ENCODE peak calls at places on chromosomes 3 and 15, in five cellular contexts. One of them, this sample, is unnamed.
A peak's percentile ranks its signal among the peaks of the same experiment; 100 is the strongest.

GRCh38 chr3:111301238-111301798 is 229.7 kb downstream of the NECTIN3 start:
- DNase-seq in Ammon's horn: no peak
- DNase-seq in activated naive CD4-positive, alpha-beta T cell: no peak
- DNase-seq in CD4-positive, alpha-beta T cell: no peak
- DNase-seq in stimulated activated CD4-positive, alpha-beta T cell treated with anti-CD3 and anti-CD28 coated beads, Interleukin-4, amount 100 ng/mL, for 1 hour: no peak
- DNase-seq in this sample: no peak

GRCh38 chr3:98986073-98986472 is 84.6 kb upstream of the DCBLD2 start:
- DNase-seq in Ammon's horn: no peak
- DNase-seq in activated naive CD4-positive, alpha-beta T cell: no peak
- DNase-seq in CD4-positive, alpha-beta T cell: no peak
- DNase-seq in stimulated activated CD4-positive, alpha-beta T cell treated with anti-CD3 and anti-CD28 coated beads, Interleukin-4, amount 100 ng/mL, for 1 hour: no peak
- DNase-seq in this sample: no peak

GRCh38 chr3:142088522-142088921 is 60.8 kb downstream of the TFDP2 start:
- DNase-seq in stimulated activated CD4-positive, alpha-beta T cell treated with anti-CD3 and anti-CD28 coated beads, Interleukin-4, amount 100 ng/mL, for 1 hour: no peak
- DNase-seq in activated naive CD4-positive, alpha-beta T cell: no peak
- DNase-seq in Ammon's horn: no peak
- DNase-seq in CD4-positive, alpha-beta T cell: no peak
- DNase-seq in this sample: no peak

GRCh38 chr3:8328971-8329370 is 172.7 kb upstream of the LMCD1 start:
- DNase-seq in stimulated activated CD4-positive, alpha-beta T cell treated with anti-CD3 and anti-CD28 coated beads, Interleukin-4, amount 100 ng/mL, for 1 hour: no peak
- DNase-seq in activated naive CD4-positive, alpha-beta T cell: no peak
- DNase-seq in CD4-positive, alpha-beta T cell: no peak
- DNase-seq in Ammon's horn: no peak
- DNase-seq in this sample: no peak

GRCh38 chr3:141644931-141645330 is 93.2 kb upstream of the RNF7 start:
- DNase-seq in CD4-positive, alpha-beta T cell: peak; percentile 40
- DNase-seq in Ammon's horn: peak; percentile 43
- DNase-seq in stimulated activated CD4-positive, alpha-beta T cell treated with anti-CD3 and anti-CD28 coated beads, Interleukin-4, amount 100 ng/mL, for 1 hour: peak; percentile 73
- DNase-seq in activated naive CD4-positive, alpha-beta T cell: peak; percentile 10
- DNase-seq in this sample: peak; percentile 72

GRCh38 chr3:196409409-196409808 is 22.8 kb downstream of the UBXN7 start:
- DNase-seq in Ammon's horn: no peak
- DNase-seq in CD4-positive, alpha-beta T cell: no peak
- DNase-seq in activated naive CD4-positive, alpha-beta T cell: no peak
- DNase-seq in stimulated activated CD4-positive, alpha-beta T cell treated with anti-CD3 and anti-CD28 coated beads, Interleukin-4, amount 100 ng/mL, for 1 hour: no peak
- DNase-seq in this sample: no peak

GRCh38 chr15:52789601-52790165 is 453 bp downstream of the ONECUT1 start:
- DNase-seq in CD4-positive, alpha-beta T cell: no peak
- DNase-seq in activated naive CD4-positive, alpha-beta T cell: no peak
- DNase-seq in stimulated activated CD4-positive, alpha-beta T cell treated with anti-CD3 and anti-CD28 coated beads, Interleukin-4, amount 100 ng/mL, for 1 hour: no peak
- DNase-seq in Ammon's horn: peak; percentile 14
- DNase-seq in this sample: no peak

GRCh38 chr3:197465996-197466549 is 89.7 kb downstream of the BDH1 start:
- DNase-seq in stimulated activated CD4-positive, alpha-beta T cell treated with anti-CD3 and anti-CD28 coated beads, Interleukin-4, amount 100 ng/mL, for 1 hour: no peak
- DNase-seq in CD4-positive, alpha-beta T cell: no peak
- DNase-seq in Ammon's horn: no peak
- DNase-seq in activated naive CD4-positive, alpha-beta T cell: no peak
- DNase-seq in this sample: no peak

GRCh38 chr15:62641782-62642181 is 400.8 kb upstream of the TPM1 start:
- DNase-seq in stimulated activated CD4-positive, alpha-beta T cell treated with anti-CD3 and anti-CD28 coated beads, Interleukin-4, amount 100 ng/mL, for 1 hour: no peak
- DNase-seq in Ammon's horn: no peak
- DNase-seq in activated naive CD4-positive, alpha-beta T cell: no peak
- DNase-seq in CD4-positive, alpha-beta T cell: no peak
- DNase-seq in this sample: no peak

GRCh38 chr3:126782554-126782953 is 78.5 kb downstream of the CHCHD6 start:
- DNase-seq in activated naive CD4-positive, alpha-beta T cell: no peak
- DNase-seq in Ammon's horn: no peak
- DNase-seq in stimulated activated CD4-positive, alpha-beta T cell treated with anti-CD3 and anti-CD28 coated beads, Interleukin-4, amount 100 ng/mL, for 1 hour: no peak
- DNase-seq in CD4-positive, alpha-beta T cell: no peak
- DNase-seq in this sample: no peak

GRCh38 chr3:71018794-71019193 is 564.7 kb downstream of the FOXP1 start:
- DNase-seq in Ammon's horn: peak; percentile 85
- DNase-seq in stimulated activated CD4-positive, alpha-beta T cell treated with anti-CD3 and anti-CD28 coated beads, Interleukin-4, amount 100 ng/mL, for 1 hour: no peak
- DNase-seq in CD4-positive, alpha-beta T cell: no peak
- DNase-seq in activated naive CD4-positive, alpha-beta T cell: no peak
- DNase-seq in this sample: no peak

GRCh38 chr15:62495670-62496328 is 330.7 kb upstream of the C2CD4B start:
- DNase-seq in Ammon's horn: no peak
- DNase-seq in CD4-positive, alpha-beta T cell: no peak
- DNase-seq in activated naive CD4-positive, alpha-beta T cell: no peak
- DNase-seq in stimulated activated CD4-positive, alpha-beta T cell treated with anti-CD3 and anti-CD28 coated beads, Interleukin-4, amount 100 ng/mL, for 1 hour: no peak
- DNase-seq in this sample: no peak

GRCh38 chr15:45399381-45400212 is 21.3 kb upstream of the GATM start:
- DNase-seq in CD4-positive, alpha-beta T cell: no peak
- DNase-seq in activated naive CD4-positive, alpha-beta T cell: no peak
- DNase-seq in stimulated activated CD4-positive, alpha-beta T cell treated with anti-CD3 and anti-CD28 coated beads, Interleukin-4, amount 100 ng/mL, for 1 hour: no peak
- DNase-seq in Ammon's horn: peak; percentile 85
- DNase-seq in this sample: no peak

GRCh38 chr15:39583586-39584265 is 2.8 kb downstream of the THBS1 start:
- DNase-seq in Ammon's horn: no peak
- DNase-seq in stimulated activated CD4-positive, alpha-beta T cell treated with anti-CD3 and anti-CD28 coated beads, Interleukin-4, amount 100 ng/mL, for 1 hour: peak; percentile 24
- DNase-seq in activated naive CD4-positive, alpha-beta T cell: no peak
- DNase-seq in CD4-positive, alpha-beta T cell: no peak
- DNase-seq in this sample: peak; percentile 27

GRCh38 chr15:35014265-35014664 is 26.2 kb upstream of the ZNF770 start:
- DNase-seq in stimulated activated CD4-positive, alpha-beta T cell treated with anti-CD3 and anti-CD28 coated beads, Interleukin-4, amount 100 ng/mL, for 1 hour: no peak
- DNase-seq in activated naive CD4-positive, alpha-beta T cell: no peak
- DNase-seq in Ammon's horn: peak; percentile 23
- DNase-seq in CD4-positive, alpha-beta T cell: no peak
- DNase-seq in this sample: no peak

GRCh38 chr3:58008140-58009025 is at the start of gene FLNB:
- DNase-seq in Ammon's horn: peak; percentile 63
- DNase-seq in CD4-positive, alpha-beta T cell: peak; percentile 69
- DNase-seq in activated naive CD4-positive, alpha-beta T cell: peak; percentile 66
- DNase-seq in stimulated activated CD4-positive, alpha-beta T cell treated with anti-CD3 and anti-CD28 coated beads, Interleukin-4, amount 100 ng/mL, for 1 hour: peak; percentile 80
- DNase-seq in this sample: peak; percentile 80

GRCh38 chr3:132657869-132658747 is 1.5 kb downstream of the ACAD11 start:
- DNase-seq in activated naive CD4-positive, alpha-beta T cell: no peak
- DNase-seq in CD4-positive, alpha-beta T cell: no peak
- DNase-seq in stimulated activated CD4-positive, alpha-beta T cell treated with anti-CD3 and anti-CD28 coated beads, Interleukin-4, amount 100 ng/mL, for 1 hour: no peak
- DNase-seq in Ammon's horn: no peak
- DNase-seq in this sample: no peak

GRCh38 chr3:61667417-61668213 is 106.2 kb downstream of the PTPRG start:
- DNase-seq in Ammon's horn: no peak
- DNase-seq in CD4-positive, alpha-beta T cell: no peak
- DNase-seq in activated naive CD4-positive, alpha-beta T cell: no peak
- DNase-seq in stimulated activated CD4-positive, alpha-beta T cell treated with anti-CD3 and anti-CD28 coated beads, Interleukin-4, amount 100 ng/mL, for 1 hour: no peak
- DNase-seq in this sample: no peak

GRCh38 chr3:107241217-107241616 is 136.0 kb upstream of the CCDC54 start:
- DNase-seq in activated naive CD4-positive, alpha-beta T cell: no peak
- DNase-seq in stimulated activated CD4-positive, alpha-beta T cell treated with anti-CD3 and anti-CD28 coated beads, Interleukin-4, amount 100 ng/mL, for 1 hour: no peak
- DNase-seq in CD4-positive, alpha-beta T cell: no peak
- DNase-seq in Ammon's horn: peak; percentile 22
- DNase-seq in this sample: no peak

GRCh38 chr3:194342861-194343560 is 8.1 kb downstream of the CPN2 start:
- DNase-seq in activated naive CD4-positive, alpha-beta T cell: no peak
- DNase-seq in stimulated activated CD4-positive, alpha-beta T cell treated with anti-CD3 and anti-CD28 coated beads, Interleukin-4, amount 100 ng/mL, for 1 hour: no peak
- DNase-seq in CD4-positive, alpha-beta T cell: no peak
- DNase-seq in Ammon's horn: no peak
- DNase-seq in this sample: no peak

GRCh38 chr15:74044267-74045110 is 37.9 kb downstream of the GOLGA6A start:
- DNase-seq in stimulated activated CD4-positive, alpha-beta T cell treated with anti-CD3 and anti-CD28 coated beads, Interleukin-4, amount 100 ng/mL, for 1 hour: no peak
- DNase-seq in Ammon's horn: no peak
- DNase-seq in activated naive CD4-positive, alpha-beta T cell: no peak
- DNase-seq in CD4-positive, alpha-beta T cell: no peak
- DNase-seq in this sample: no peak

GRCh38 chr3:32175607-32176197 is 62.8 kb upstream of the CMTM8 start:
- DNase-seq in stimulated activated CD4-positive, alpha-beta T cell treated with anti-CD3 and anti-CD28 coated beads, Interleukin-4, amount 100 ng/mL, for 1 hour: peak; percentile 45
- DNase-seq in Ammon's horn: peak; percentile 29
- DNase-seq in CD4-positive, alpha-beta T cell: peak; percentile 48
- DNase-seq in activated naive CD4-positive, alpha-beta T cell: peak; percentile 4
- DNase-seq in this sample: peak; percentile 52

GRCh38 chr3:40968666-40969065 is 230.6 kb upstream of the CTNNB1 start:
- DNase-seq in stimulated activated CD4-positive, alpha-beta T cell treated with anti-CD3 and anti-CD28 coated beads, Interleukin-4, amount 100 ng/mL, for 1 hour: no peak
- DNase-seq in CD4-positive, alpha-beta T cell: no peak
- DNase-seq in Ammon's horn: no peak
- DNase-seq in activated naive CD4-positive, alpha-beta T cell: no peak
- DNase-seq in this sample: no peak

GRCh38 chr15:66931768-66932633 is 133.4 kb upstream of the SMAD3 start:
- DNase-seq in CD4-positive, alpha-beta T cell: no peak
- DNase-seq in stimulated activated CD4-positive, alpha-beta T cell treated with anti-CD3 and anti-CD28 coated beads, Interleukin-4, amount 100 ng/mL, for 1 hour: no peak
- DNase-seq in activated naive CD4-positive, alpha-beta T cell: no peak
- DNase-seq in Ammon's horn: no peak
- DNase-seq in this sample: no peak

GRCh38 chr3:197258168-197258755 is 40.1 kb downstream of the DLG1 start:
- DNase-seq in stimulated activated CD4-positive, alpha-beta T cell treated with anti-CD3 and anti-CD28 coated beads, Interleukin-4, amount 100 ng/mL, for 1 hour: no peak
- DNase-seq in CD4-positive, alpha-beta T cell: no peak
- DNase-seq in Ammon's horn: peak; percentile 25
- DNase-seq in activated naive CD4-positive, alpha-beta T cell: no peak
- DNase-seq in this sample: no peak

GRCh38 chr3:15630646-15631350 is 29.3 kb downstream of the BTD start:
- DNase-seq in CD4-positive, alpha-beta T cell: no peak
- DNase-seq in Ammon's horn: peak; percentile 34
- DNase-seq in activated naive CD4-positive, alpha-beta T cell: no peak
- DNase-seq in stimulated activated CD4-positive, alpha-beta T cell treated with anti-CD3 and anti-CD28 coated beads, Interleukin-4, amount 100 ng/mL, for 1 hour: peak; percentile 23
- DNase-seq in this sample: no peak

GRCh38 chr3:79639855-79640254 is 127.9 kb downstream of the ROBO1 start:
- DNase-seq in stimulated activated CD4-positive, alpha-beta T cell treated with anti-CD3 and anti-CD28 coated beads, Interleukin-4, amount 100 ng/mL, for 1 hour: no peak
- DNase-seq in Ammon's horn: no peak
- DNase-seq in CD4-positive, alpha-beta T cell: no peak
- DNase-seq in activated naive CD4-positive, alpha-beta T cell: no peak
- DNase-seq in this sample: no peak

GRCh38 chr3:194339356-194339755 is 11.8 kb downstream of the CPN2 start:
- DNase-seq in activated naive CD4-positive, alpha-beta T cell: no peak
- DNase-seq in Ammon's horn: no peak
- DNase-seq in CD4-positive, alpha-beta T cell: no peak
- DNase-seq in stimulated activated CD4-positive, alpha-beta T cell treated with anti-CD3 and anti-CD28 coated beads, Interleukin-4, amount 100 ng/mL, for 1 hour: no peak
- DNase-seq in this sample: no peak

GRCh38 chr3:122920986-122921385 is 106.6 kb downstream of the SEMA5B start:
- DNase-seq in stimulated activated CD4-positive, alpha-beta T cell treated with anti-CD3 and anti-CD28 coated beads, Interleukin-4, amount 100 ng/mL, for 1 hour: no peak
- DNase-seq in CD4-positive, alpha-beta T cell: no peak
- DNase-seq in Ammon's horn: no peak
- DNase-seq in activated naive CD4-positive, alpha-beta T cell: no peak
- DNase-seq in this sample: no peak

GRCh38 chr3:197518794-197519451 is 36.8 kb downstream of the BDH1 start:
- DNase-seq in Ammon's horn: no peak
- DNase-seq in CD4-positive, alpha-beta T cell: no peak
- DNase-seq in activated naive CD4-positive, alpha-beta T cell: no peak
- DNase-seq in stimulated activated CD4-positive, alpha-beta T cell treated with anti-CD3 and anti-CD28 coated beads, Interleukin-4, amount 100 ng/mL, for 1 hour: no peak
- DNase-seq in this sample: no peak

GRCh38 chr3:133998691-133999241 is 31.0 kb downstream of the SLCO2A1 start:
- DNase-seq in Ammon's horn: no peak
- DNase-seq in CD4-positive, alpha-beta T cell: no peak
- DNase-seq in activated naive CD4-positive, alpha-beta T cell: no peak
- DNase-seq in stimulated activated CD4-positive, alpha-beta T cell treated with anti-CD3 and anti-CD28 coated beads, Interleukin-4, amount 100 ng/mL, for 1 hour: no peak
- DNase-seq in this sample: no peak

This sample was measured in activated CD8-positive, alpha-beta memory T cell treated with anti-CD3 and anti-CD28 coated beads, Interleukin-2, amount 50 U/mL, for 4 hours.